ENCODE peak calls at places on chromosomes 1 and 21, in ten cellular contexts. One of them, this sample, is unnamed.

GRCh38 chr1:235901461-235901860 is 34.8 kb upstream of the LYST start:
- DNase-seq in stimulated activated CD8-positive, alpha-beta memory T cell treated with anti-CD3 and anti-CD28 coated beads, Interleukin-2, amount 100 ng/mL, for 1 hour: no peak
- DNase-seq in Kasumi-1: peak
- DNase-seq in suprapubic skin: no peak
- DNase-seq in activated T-cell treated with anti-CD3 and anti-CD28 coated beads for 24 hours: no peak
- DNase-seq in naive thymus-derived CD8-positive, alpha-beta T cell: no peak
- DNase-seq in fibroblast of lung: peak
- DNase-seq in EL: peak
- DNase-seq in hepatic stellate cell: peak
- DNase-seq in AG09319: no peak
- DNase-seq in this sample: no peak

GRCh38 chr1:9004731-9005708 is 21.2 kb downstream of the SLC2A7 start:
- DNase-seq in suprapubic skin: no peak
- DNase-seq in fibroblast of lung: peak
- DNase-seq in activated T-cell treated with anti-CD3 and anti-CD28 coated beads for 24 hours: peak
- DNase-seq in Kasumi-1: peak
- DNase-seq in AG09319: peak
- DNase-seq in EL: peak
- DNase-seq in hepatic stellate cell: peak
- DNase-seq in naive thymus-derived CD8-positive, alpha-beta T cell: peak
- DNase-seq in stimulated activated CD8-positive, alpha-beta memory T cell treated with anti-CD3 and anti-CD28 coated beads, Interleukin-2, amount 100 ng/mL, for 1 hour: peak
- DNase-seq in this sample: peak

GRCh38 chr1:207304710-207305151 is 16.7 kb upstream of the CD55 start:
- DNase-seq in activated T-cell treated with anti-CD3 and anti-CD28 coated beads for 24 hours: no peak
- DNase-seq in fibroblast of lung: peak
- DNase-seq in Kasumi-1: no peak
- DNase-seq in naive thymus-derived CD8-positive, alpha-beta T cell: no peak
- DNase-seq in stimulated activated CD8-positive, alpha-beta memory T cell treated with anti-CD3 and anti-CD28 coated beads, Interleukin-2, amount 100 ng/mL, for 1 hour: no peak
- DNase-seq in AG09319: no peak
- DNase-seq in EL: peak
- DNase-seq in hepatic stellate cell: peak
- DNase-seq in suprapubic skin: no peak
- DNase-seq in this sample: peak

GRCh38 chr1:3072948-3073519 is 4.0 kb downstream of the PRDM16 start:
- DNase-seq in suprapubic skin: no peak
- DNase-seq in activated T-cell treated with anti-CD3 and anti-CD28 coated beads for 24 hours: no peak
- DNase-seq in hepatic stellate cell: no peak
- DNase-seq in stimulated activated CD8-positive, alpha-beta memory T cell treated with anti-CD3 and anti-CD28 coated beads, Interleukin-2, amount 100 ng/mL, for 1 hour: no peak
- DNase-seq in EL: no peak
- DNase-seq in Kasumi-1: no peak
- DNase-seq in AG09319: no peak
- DNase-seq in naive thymus-derived CD8-positive, alpha-beta T cell: no peak
- DNase-seq in fibroblast of lung: no peak
- DNase-seq in this sample: no peak

GRCh38 chr21:37862536-37862935 is 53.7 kb downstream of the KCNJ6 start:
- DNase-seq in hepatic stellate cell: peak
- DNase-seq in stimulated activated CD8-positive, alpha-beta memory T cell treated with anti-CD3 and anti-CD28 coated beads, Interleukin-2, amount 100 ng/mL, for 1 hour: no peak
- DNase-seq in AG09319: no peak
- DNase-seq in activated T-cell treated with anti-CD3 and anti-CD28 coated beads for 24 hours: no peak
- DNase-seq in EL: peak
- DNase-seq in fibroblast of lung: peak
- DNase-seq in naive thymus-derived CD8-positive, alpha-beta T cell: no peak
- DNase-seq in suprapubic skin: no peak
- DNase-seq in Kasumi-1: peak
- DNase-seq in this sample: peak

GRCh38 chr1:161200992-161201827 is 957 bp upstream of the NDUFS2 start:
- DNase-seq in Kasumi-1: peak
- DNase-seq in EL: peak
- DNase-seq in fibroblast of lung: no peak
- DNase-seq in suprapubic skin: peak
- DNase-seq in activated T-cell treated with anti-CD3 and anti-CD28 coated beads for 24 hours: no peak
- DNase-seq in AG09319: peak
- DNase-seq in naive thymus-derived CD8-positive, alpha-beta T cell: no peak
- DNase-seq in stimulated activated CD8-positive, alpha-beta memory T cell treated with anti-CD3 and anti-CD28 coated beads, Interleukin-2, amount 100 ng/mL, for 1 hour: no peak
- DNase-seq in hepatic stellate cell: peak
- DNase-seq in this sample: peak

GRCh38 chr1:27741124-27741523 is 15.4 kb downstream of the FAM76A start:
- DNase-seq in activated T-cell treated with anti-CD3 and anti-CD28 coated beads for 24 hours: no peak
- DNase-seq in EL: no peak
- DNase-seq in fibroblast of lung: no peak
- DNase-seq in suprapubic skin: no peak
- DNase-seq in Kasumi-1: no peak
- DNase-seq in AG09319: no peak
- DNase-seq in naive thymus-derived CD8-positive, alpha-beta T cell: no peak
- DNase-seq in hepatic stellate cell: no peak
- DNase-seq in stimulated activated CD8-positive, alpha-beta memory T cell treated with anti-CD3 and anti-CD28 coated beads, Interleukin-2, amount 100 ng/mL, for 1 hour: no peak
- DNase-seq in this sample: no peak

GRCh38 chr1:14302025-14302424 is 296.5 kb upstream of the KAZN start:
- DNase-seq in AG09319: no peak
- DNase-seq in stimulated activated CD8-positive, alpha-beta memory T cell treated with anti-CD3 and anti-CD28 coated beads, Interleukin-2, amount 100 ng/mL, for 1 hour: no peak
- DNase-seq in naive thymus-derived CD8-positive, alpha-beta T cell: no peak
- DNase-seq in Kasumi-1: no peak
- DNase-seq in suprapubic skin: no peak
- DNase-seq in activated T-cell treated with anti-CD3 and anti-CD28 coated beads for 24 hours: no peak
- DNase-seq in EL: no peak
- DNase-seq in fibroblast of lung: no peak
- DNase-seq in hepatic stellate cell: no peak
- DNase-seq in this sample: no peak

GRCh38 chr1:111127923-111128643 is 11.8 kb downstream of the DRAM2 start:
- DNase-seq in AG09319: no peak
- DNase-seq in EL: no peak
- DNase-seq in naive thymus-derived CD8-positive, alpha-beta T cell: no peak
- DNase-seq in activated T-cell treated with anti-CD3 and anti-CD28 coated beads for 24 hours: no peak
- DNase-seq in fibroblast of lung: no peak
- DNase-seq in stimulated activated CD8-positive, alpha-beta memory T cell treated with anti-CD3 and anti-CD28 coated beads, Interleukin-2, amount 100 ng/mL, for 1 hour: no peak
- DNase-seq in suprapubic skin: no peak
- DNase-seq in hepatic stellate cell: no peak
- DNase-seq in Kasumi-1: peak
- DNase-seq in this sample: no peak

GRCh38 chr1:117828206-117828605 is 101.2 kb downstream of the GDAP2 start:
- DNase-seq in EL: peak
- DNase-seq in stimulated activated CD8-positive, alpha-beta memory T cell treated with anti-CD3 and anti-CD28 coated beads, Interleukin-2, amount 100 ng/mL, for 1 hour: no peak
- DNase-seq in AG09319: no peak
- DNase-seq in naive thymus-derived CD8-positive, alpha-beta T cell: no peak
- DNase-seq in suprapubic skin: no peak
- DNase-seq in activated T-cell treated with anti-CD3 and anti-CD28 coated beads for 24 hours: no peak
- DNase-seq in fibroblast of lung: peak
- DNase-seq in hepatic stellate cell: peak
- DNase-seq in Kasumi-1: no peak
- DNase-seq in this sample: peak

GRCh38 chr1:23282967-23283366 is 61.1 kb downstream of the HNRNPR start:
- DNase-seq in EL: peak
- DNase-seq in suprapubic skin: no peak
- DNase-seq in naive thymus-derived CD8-positive, alpha-beta T cell: no peak
- DNase-seq in stimulated activated CD8-positive, alpha-beta memory T cell treated with anti-CD3 and anti-CD28 coated beads, Interleukin-2, amount 100 ng/mL, for 1 hour: no peak
- DNase-seq in AG09319: peak
- DNase-seq in Kasumi-1: no peak
- DNase-seq in activated T-cell treated with anti-CD3 and anti-CD28 coated beads for 24 hours: no peak
- DNase-seq in hepatic stellate cell: peak
- DNase-seq in fibroblast of lung: peak
- DNase-seq in this sample: peak

GRCh38 chr1:236759252-236759859 is 35.7 kb upstream of the MTR start:
- DNase-seq in AG09319: peak
- DNase-seq in EL: peak
- DNase-seq in naive thymus-derived CD8-positive, alpha-beta T cell: peak
- DNase-seq in hepatic stellate cell: peak
- DNase-seq in activated T-cell treated with anti-CD3 and anti-CD28 coated beads for 24 hours: no peak
- DNase-seq in fibroblast of lung: peak
- DNase-seq in suprapubic skin: no peak
- DNase-seq in Kasumi-1: peak
- DNase-seq in stimulated activated CD8-positive, alpha-beta memory T cell treated with anti-CD3 and anti-CD28 coated beads, Interleukin-2, amount 100 ng/mL, for 1 hour: no peak
- DNase-seq in this sample: peak

This sample was measured in endothelial cell of umbilical vein.